ENCODE peak calls at places on chromosome 2, in five cellular contexts. One of them, this sample, is unnamed.

GRCh38 chr2:132374961-132375360 is 41.6 kb upstream of the GPR39 start:
- DNase-seq in PC-3: no peak
- DNase-seq in GM23248: peak
- DNase-seq in mammary epithelial cell: no peak
- DNase-seq in DND-41: no peak
- DNase-seq in this sample: no peak

GRCh38 chr2:240997856-240998705 is at the start of gene SNED1:
- DNase-seq in DND-41: no peak
- DNase-seq in PC-3: peak
- DNase-seq in GM23248: peak
- DNase-seq in mammary epithelial cell: peak
- DNase-seq in this sample: peak

GRCh38 chr2:126860395-126860794 is 38.3 kb upstream of the TEX51 start:
- DNase-seq in GM23248: no peak
- DNase-seq in DND-41: no peak
- DNase-seq in PC-3: no peak
- DNase-seq in mammary epithelial cell: no peak
- DNase-seq in this sample: no peak

GRCh38 chr2:37768491-37768925 is 97.1 kb upstream of the CDC42EP3 start:
- DNase-seq in GM23248: peak
- DNase-seq in DND-41: no peak
- DNase-seq in mammary epithelial cell: peak
- DNase-seq in PC-3: peak
- DNase-seq in this sample: no peak

GRCh38 chr2:156672569-156673270 is 236.5 kb downstream of the GPD2 start:
- DNase-seq in mammary epithelial cell: peak
- DNase-seq in DND-41: no peak
- DNase-seq in GM23248: peak
- DNase-seq in PC-3: peak
- DNase-seq in this sample: no peak

GRCh38 chr2:27956895-27957294 is 66.4 kb downstream of the BABAM2 start:
- DNase-seq in PC-3: peak
- DNase-seq in DND-41: no peak
- DNase-seq in mammary epithelial cell: peak
- DNase-seq in GM23248: peak
- DNase-seq in this sample: no peak

GRCh38 chr2:127094509-127095366 is 12.2 kb downstream of the BIN1 start:
- DNase-seq in DND-41: no peak
- DNase-seq in mammary epithelial cell: no peak
- DNase-seq in PC-3: peak
- DNase-seq in GM23248: peak
- DNase-seq in this sample: peak

GRCh38 chr2:88738271-88738670 is 46.8 kb downstream of the RPIA start:
- DNase-seq in DND-41: no peak
- DNase-seq in PC-3: no peak
- DNase-seq in GM23248: peak
- DNase-seq in mammary epithelial cell: no peak
- DNase-seq in this sample: no peak

GRCh38 chr2:47243596-47244323 is 88.7 kb upstream of the STPG4 start:
- DNase-seq in mammary epithelial cell: no peak
- DNase-seq in PC-3: no peak
- DNase-seq in GM23248: no peak
- DNase-seq in DND-41: no peak
- DNase-seq in this sample: no peak
- H2AFZ ChIP-seq in mammary epithelial cell: no peak
- H2AFZ ChIP-seq in PC-3: no peak
- H2AFZ ChIP-seq in GM23248: no peak
- H2AFZ ChIP-seq in DND-41: no peak
- H2AFZ ChIP-seq in this sample: no peak

GRCh38 chr2:120794716-120795115 is 59.0 kb downstream of the GLI2 start:
- DNase-seq in mammary epithelial cell: no peak
- DNase-seq in PC-3: no peak
- DNase-seq in GM23248: peak
- DNase-seq in DND-41: no peak
- DNase-seq in this sample: no peak

GRCh38 chr2:120791243-120791960 is 55.7 kb downstream of the GLI2 start:
- DNase-seq in mammary epithelial cell: no peak
- DNase-seq in DND-41: no peak
- DNase-seq in GM23248: peak
- DNase-seq in PC-3: no peak
- DNase-seq in this sample: no peak

GRCh38 chr2:120788349-120788700 is 52.7 kb downstream of the GLI2 start:
- DNase-seq in PC-3: no peak
- DNase-seq in GM23248: no peak
- DNase-seq in mammary epithelial cell: no peak
- DNase-seq in DND-41: no peak
- DNase-seq in this sample: peak

GRCh38 chr2:120793682-120794403 is 58.2 kb downstream of the GLI2 start:
- DNase-seq in mammary epithelial cell: no peak
- DNase-seq in PC-3: peak
- DNase-seq in GM23248: peak
- DNase-seq in DND-41: no peak
- DNase-seq in this sample: no peak

DNA sequence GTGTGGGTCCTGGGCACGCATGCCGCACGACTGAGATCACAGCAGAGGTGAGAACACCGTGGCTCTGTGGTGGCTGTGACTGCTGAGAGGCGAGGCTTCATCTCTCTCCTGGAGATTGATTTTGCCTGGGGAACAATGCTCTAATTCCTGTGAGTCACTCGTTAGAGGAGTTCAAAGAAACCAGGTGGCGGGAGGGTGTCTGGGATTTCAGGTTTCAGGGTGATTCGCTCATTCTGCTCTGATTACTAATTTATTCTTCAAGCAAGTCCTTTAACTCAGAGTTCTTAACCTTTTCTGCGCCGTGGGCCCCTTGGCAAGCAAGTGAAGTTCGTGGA is 56.3 kb downstream of the GLI2 start:
- DNase-seq in GM23248: peak
- DNase-seq in mammary epithelial cell: peak
- DNase-seq in DND-41: no peak
- DNase-seq in PC-3: peak
- DNase-seq in this sample: no peak
- H3K9ac ChIP-seq in GM23248: no peak
- H3K9ac ChIP-seq in mammary epithelial cell: no peak
- H3K9ac ChIP-seq in DND-41: no peak
- H3K9ac ChIP-seq in PC-3: no peak
- H3K9ac ChIP-seq in this sample: no peak

DNA sequence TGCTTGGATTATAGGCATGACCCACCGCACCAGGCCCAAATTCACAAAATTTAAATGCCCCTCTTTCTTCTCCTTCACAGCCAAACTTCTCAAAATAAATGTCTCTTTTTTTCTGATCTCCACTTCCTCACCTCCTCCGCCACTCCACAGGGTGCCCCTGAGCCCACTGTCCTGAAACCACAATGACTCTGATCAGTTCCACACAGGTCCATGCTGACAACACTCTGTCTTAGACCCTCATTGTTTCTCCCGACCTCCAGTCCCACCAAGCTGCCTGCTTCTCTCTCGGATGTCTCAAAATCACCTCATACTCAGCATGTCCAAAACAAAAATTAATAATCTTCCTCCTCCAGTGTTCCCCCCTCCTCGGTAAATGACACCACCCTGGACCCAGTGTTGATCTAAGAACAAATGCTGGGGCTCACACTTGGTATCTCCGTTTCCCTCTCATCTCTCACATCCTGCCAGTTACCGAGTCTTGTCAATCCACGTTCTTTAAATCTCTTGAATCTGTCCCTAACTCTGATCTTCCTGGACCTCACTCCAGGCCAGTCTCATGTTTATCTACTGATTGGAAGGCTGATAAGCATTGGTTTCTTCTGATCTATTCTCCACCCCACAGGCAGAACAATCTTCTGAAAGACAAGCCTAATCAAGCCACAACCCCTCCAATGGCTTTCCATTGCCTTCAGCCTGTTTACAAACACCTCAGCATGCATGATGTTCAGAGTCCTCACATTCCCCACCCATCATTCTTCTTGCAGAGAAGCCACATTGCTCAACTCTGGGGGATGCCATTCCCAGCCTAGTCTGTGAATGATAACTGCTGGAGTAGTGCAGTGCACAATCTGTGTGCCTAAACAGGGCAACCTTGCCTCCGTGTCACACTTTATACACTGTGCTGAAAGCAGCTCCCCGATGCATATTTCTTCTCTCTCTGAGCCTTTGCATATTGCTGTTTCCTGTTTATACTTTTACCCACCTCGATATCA is 12.4 kb upstream of the ANKRD44 start:
- DNase-seq in GM23248: no peak
- DNase-seq in mammary epithelial cell: no peak
- DNase-seq in DND-41: no peak
- DNase-seq in PC-3: no peak
- DNase-seq in this sample: no peak
- H3K4me3 ChIP-seq in GM23248: no peak
- H3K4me3 ChIP-seq in mammary epithelial cell: no peak
- H3K4me3 ChIP-seq in DND-41: no peak
- H3K4me3 ChIP-seq in PC-3: no peak
- H3K4me3 ChIP-seq in this sample: no peak

GRCh38 chr2:181686566-181687185 is 6.4 kb upstream of the NEUROD1 start:
- DNase-seq in DND-41: no peak
- DNase-seq in GM23248: no peak
- DNase-seq in PC-3: no peak
- DNase-seq in mammary epithelial cell: no peak
- DNase-seq in this sample: no peak

GRCh38 chr2:181683518-181684453 is 3.5 kb upstream of the NEUROD1 start:
- DNase-seq in PC-3: no peak
- DNase-seq in DND-41: no peak
- DNase-seq in mammary epithelial cell: peak
- DNase-seq in GM23248: peak
- DNase-seq in this sample: peak

GRCh38 chr2:181685150-181685688 is 4.9 kb upstream of the NEUROD1 start:
- DNase-seq in mammary epithelial cell: no peak
- DNase-seq in DND-41: no peak
- DNase-seq in GM23248: peak
- DNase-seq in PC-3: no peak
- DNase-seq in this sample: peak

GRCh38 chr2:181682795-181683517 is 2.6 kb upstream of the NEUROD1 start:
- DNase-seq in GM23248: peak
- DNase-seq in PC-3: no peak
- DNase-seq in mammary epithelial cell: no peak
- DNase-seq in DND-41: no peak
- DNase-seq in this sample: peak

GRCh38 chr2:181684454-181685149 is 4.3 kb upstream of the NEUROD1 start:
- DNase-seq in mammary epithelial cell: no peak
- DNase-seq in PC-3: no peak
- DNase-seq in GM23248: no peak
- DNase-seq in DND-41: no peak
- DNase-seq in this sample: no peak
- H2AFZ ChIP-seq in mammary epithelial cell: no peak
- H2AFZ ChIP-seq in PC-3: no peak
- H2AFZ ChIP-seq in GM23248: no peak
- H2AFZ ChIP-seq in DND-41: no peak
- H2AFZ ChIP-seq in this sample: no peak

GRCh38 chr2:60361498-60361897 is 192.0 kb downstream of the BCL11A start:
- DNase-seq in PC-3: no peak
- DNase-seq in mammary epithelial cell: no peak
- DNase-seq in DND-41: no peak
- DNase-seq in GM23248: no peak
- DNase-seq in this sample: no peak

GRCh38 chr2:60356346-60356745 is 197.1 kb downstream of the BCL11A start:
- DNase-seq in PC-3: peak
- DNase-seq in GM23248: peak
- DNase-seq in DND-41: no peak
- DNase-seq in mammary epithelial cell: peak
- DNase-seq in this sample: no peak

GRCh38 chr2:60355849-60356261 is 197.6 kb downstream of the BCL11A start:
- DNase-seq in PC-3: no peak
- DNase-seq in mammary epithelial cell: peak
- DNase-seq in GM23248: no peak
- DNase-seq in DND-41: no peak
- DNase-seq in this sample: no peak

GRCh38 chr2:60359569-60359968 is 193.9 kb downstream of the BCL11A start:
- DNase-seq in PC-3: no peak
- DNase-seq in mammary epithelial cell: no peak
- DNase-seq in DND-41: peak
- DNase-seq in GM23248: no peak
- DNase-seq in this sample: no peak

DNA sequence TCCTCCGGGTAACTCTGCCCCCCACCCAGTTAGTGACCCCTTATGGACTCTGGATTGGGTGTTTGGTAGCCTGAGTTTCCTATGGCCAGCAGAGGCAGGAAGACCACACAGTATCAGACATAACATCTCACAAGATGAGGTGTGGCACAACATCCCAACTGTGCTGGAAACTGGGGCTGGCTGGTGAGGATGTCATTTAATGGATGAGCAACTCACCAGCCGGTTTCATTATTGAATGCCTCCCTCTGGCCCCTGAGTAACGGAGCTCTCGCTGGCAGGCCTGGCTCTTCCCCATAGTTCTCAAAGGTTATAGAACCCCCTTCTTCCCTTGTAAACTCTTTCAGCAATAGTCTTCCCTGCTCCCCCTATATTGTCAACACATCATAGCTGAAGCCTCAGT is 195.0 kb downstream of the BCL11A start:
- DNase-seq in GM23248: no peak
- DNase-seq in DND-41: no peak
- DNase-seq in mammary epithelial cell: no peak
- DNase-seq in PC-3: no peak
- DNase-seq in this sample: no peak
- H3K9ac ChIP-seq in GM23248: no peak
- H3K9ac ChIP-seq in DND-41: no peak
- H3K9ac ChIP-seq in mammary epithelial cell: no peak
- H3K9ac ChIP-seq in PC-3: no peak
- H3K9ac ChIP-seq in this sample: no peak

DNA sequence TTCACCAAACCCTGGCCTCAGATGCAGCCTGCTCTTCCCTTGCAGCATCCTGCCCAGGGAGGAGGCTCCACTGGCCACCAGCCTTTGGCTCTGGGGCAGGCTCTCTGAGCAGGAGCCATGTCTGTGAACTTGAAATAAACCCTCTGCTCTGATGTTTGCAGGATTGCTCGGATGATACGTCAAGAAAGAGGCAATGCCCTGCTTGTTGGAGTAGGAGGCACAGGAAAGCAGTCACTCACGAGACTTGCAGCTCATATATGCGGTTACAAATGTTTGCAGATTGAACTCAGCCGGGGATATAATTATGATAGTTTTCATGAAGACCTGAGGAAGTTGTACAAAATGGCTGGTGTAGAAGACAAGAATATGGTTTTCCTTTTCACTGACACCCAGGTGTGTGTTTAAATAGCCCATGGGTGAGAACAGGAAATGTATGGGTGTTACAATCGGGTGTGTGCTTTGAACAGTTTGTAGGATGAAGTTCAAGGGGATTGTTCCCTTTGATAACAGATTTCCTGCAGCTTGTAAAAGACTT is 177.9 kb downstream of the DNAH6 start:
- DNase-seq in mammary epithelial cell: no peak
- DNase-seq in DND-41: peak
- DNase-seq in PC-3: no peak
- DNase-seq in GM23248: no peak
- DNase-seq in this sample: no peak
- H3K4me3 ChIP-seq in mammary epithelial cell: no peak
- H3K4me3 ChIP-seq in DND-41: no peak
- H3K4me3 ChIP-seq in PC-3: no peak
- H3K4me3 ChIP-seq in GM23248: no peak
- H3K4me3 ChIP-seq in this sample: no peak

This sample was measured in neural progenitor cell.